ENCODE peak calls at places on chromosomes 13 and 19, in four cellular contexts. E, W, C and X are unnamed samples. For H3K4me1 and H3K36me3, the result is how much of the 10 kb centered on the place peaks cover.

GRCh38 chr19:16585808-16586476 is 13.7 kb upstream of the SLC35E1 start:
- DNase-seq in W (no peak), E (no peak), C (no peak), X (no peak)

GRCh38 chr19:655691-656090 is 7.3 kb downstream of the RNF126 start:
- DNase-seq in E (no peak), W (no peak), C (no peak), X (no peak)

GRCh38 chr19:54266133-54266532 is 9.1 kb upstream of the LILRB5 start:
- DNase-seq in E (peak), C (peak), W (peak), X (peak)

GRCh38 chr13:92952161-92952560 is 274.4 kb upstream of the GPC6 start:
- DNase-seq in E (no peak), W (peak), C (peak), X (no peak)

GRCh38 chr13:99971576-99972189 is at the start of gene ZIC5:
- DNase-seq in E (no peak), W (no peak), C (no peak), X (no peak)

GRCh38 chr19:29277107-29277506 is 64.2 kb upstream of the UQCRFS1 start:
- DNase-seq in W (no peak), C (no peak), E (no peak), X (peak)

GRCh38 chr19:31350033-31350692 is 927 bp upstream of the TSHZ3 start:
- DNase-seq in C (no peak), E (peak), W (no peak), X (peak)

GRCh38 chr19:12527034-12527836 is 24.0 kb downstream of the ZNF564 start:
- DNase-seq in C (peak), E (no peak), W (peak), X (no peak)

GRCh38 chr13:107518780-107519179 is 696.6 kb downstream of the LIG4 start:
- DNase-seq in C (no peak), E (no peak), W (no peak), X (no peak)

GRCh38 chr13:40518481-40518882 is 148.0 kb downstream of the FOXO1 start:
- DNase-seq in E (no peak), W (peak), C (peak), X (no peak)

GRCh38 chr19:40273469-40274360 is 11.4 kb downstream of the AKT2 start:
- DNase-seq in W (no peak), C (no peak), E (no peak), X (no peak)

GRCh38 chr13:101520672-101521071 is 68.2 kb downstream of the ITGBL1 start:
- DNase-seq in W (peak), E (no peak), C (peak), X (no peak)

GRCh38 chr19:48498922-48499321 is 12.7 kb downstream of the LMTK3 start:
- DNase-seq in C (no peak), E (no peak), W (no peak), X (no peak)

GRCh38 chr13:51156666-51157065 is 45.6 kb upstream of the C13orf42 start:
- DNase-seq in E (no peak), C (no peak), W (no peak), X (no peak)

GRCh38 chr19:29751932-29752331 is 36.9 kb upstream of the C19orf12 start:
- DNase-seq in W (no peak), C (no peak), E (no peak), X (no peak)

GRCh38 chr19:47697863-47698609 is 15.2 kb upstream of the EHD2 start:
- DNase-seq in C (peak), E (peak), W (peak), X (peak)

GRCh38 chr13:35014606-35015005 is 72.5 kb downstream of the NBEA start:
- DNase-seq in E (no peak), C (no peak), W (no peak), X (no peak)

GRCh38 chr19:18603255-18603957 is 3.2 kb downstream of the CRLF1 start:
- DNase-seq in E (no peak), C (peak), W (no peak), X (no peak)

GRCh38 chr13:74118328-74118727 is 15.9 kb downstream of the KLF12 start:
- DNase-seq in E (no peak), W (no peak), C (no peak), X (no peak)

GRCh38 chr19:22627526-22627925 is 6.6 kb upstream of the ZNF492 start:
- DNase-seq in W (no peak), C (no peak), E (no peak), X (no peak)

GRCh38 chr19:39423258-39424086 is 11.0 kb downstream of the PLEKHG2 start:
- DNase-seq in E (no peak), W (no peak), C (no peak), X (no peak)

GRCh38 chr19:29364224-29364726 is 151.3 kb upstream of the UQCRFS1 start:
- DNase-seq in W (no peak), C (no peak), E (no peak), X (no peak)

GRCh38 chr13:28865312-28865711 is 45.2 kb downstream of the MTUS2 start:
- DNase-seq in W (no peak), C (no peak), E (no peak), X (no peak)

GRCh38 chr13:81017525-81018152 is 676.7 kb upstream of the SPRY2 start:
- DNase-seq in C (peak), W (peak), E (no peak), X (no peak)

GRCh38 chr19:4889034-4889825 is 13.5 kb downstream of the ARRDC5 start:
- DNase-seq in C (peak), E (no peak), W (peak), X (no peak)

GRCh38 chr19:41563847-41564514 is 12.0 kb upstream of the CEACAM21 start:
- DNase-seq in E (no peak), C (no peak), W (no peak), X (no peak)

GRCh38 chr19:47550129-47550528 is 22.8 kb downstream of the ZNF541 start:
- DNase-seq in E (no peak), W (no peak), C (no peak), X (no peak)

GRCh38 chr13:45331981-45332830 is 8.8 kb downstream of the TPT1 start:
- DNase-seq in W (peak), E (no peak), C (peak), X (no peak)

GRCh38 chr13:28376604-28377003 is 118.3 kb downstream of the FLT1 start:
- DNase-seq in E (no peak), W (no peak), C (no peak), X (no peak)

GRCh38 chr13:20580257-20580656 is 13.3 kb downstream of the IFT88 start:
- DNase-seq in C (no peak), E (no peak), W (no peak), X (no peak)

GRCh38 chr19:5200844-5201243 is 139.8 kb downstream of the PTPRS start:
- DNase-seq in E (no peak), C (no peak), W (no peak), X (no peak)

GRCh38 chr19:1386945-1387683 is 3.4 kb downstream of the NDUFS7 start:
- DNase-seq in E (no peak), W (no peak), C (no peak), X (no peak)

GRCh38 chr19:6219147-6219525 is 60.6 kb downstream of the MLLT1 start:
- DNase-seq in C (no peak), E (no peak), W (no peak), X (no peak)

GRCh38 chr13:71015021-71015420 is 852.0 kb downstream of the DACH1 start:
- DNase-seq in W (no peak), C (no peak), E (no peak), X (no peak)

GRCh38 chr19:3458229-3458555 is 22.1 kb downstream of the SMIM24 start:
- DNase-seq in C (peak), E (peak), W (peak), X (no peak)

GRCh38 chr13:24161010-24161775 is 673 bp downstream of the SPATA13 start:
- DNase-seq in E (peak), W (no peak), C (peak), X (no peak)

GRCh38 chr13:30443957-30444404 is 21.7 kb downstream of the UBE2L5 start:
- DNase-seq in C (no peak), W (no peak), E (no peak), X (peak)
- H3K4me1 ChIP-seq in C (under half), W (under half), E (under half), X (under half)

GRCh38 chr13:112820318-112820717 is 130.5 kb downstream of the ATP11A start:
- DNase-seq in C (no peak), E (peak), W (no peak), X (peak)

GRCh38 chr13:112818698-112819045 is 128.8 kb downstream of the ATP11A start:
- DNase-seq in W (no peak), C (no peak), E (peak), X (peak)

GRCh38 chr13:112819816-112820215 is 130.0 kb downstream of the ATP11A start:
- DNase-seq in W (no peak), E (peak), C (no peak), X (peak)

GRCh38 chr13:112818040-112818697 is 128.3 kb downstream of the ATP11A start:
- DNase-seq in C (no peak), W (no peak), E (peak), X (peak)

GRCh38 chr13:112819111-112819510 is 129.3 kb downstream of the ATP11A start:
- DNase-seq in W (no peak), C (no peak), E (peak), X (no peak)
- H3K36me3 ChIP-seq in W (under half), C (under half), E (under half), X (under half)

GRCh38 chr19:14559916-14560775 is 11.7 kb downstream of the NDUFB7 start:
- DNase-seq in W (no peak), E (no peak), C (no peak), X (no peak)
- H3K4me1 ChIP-seq in W (under half), E (under half), C (under half), X (under half)

GRCh38 chr13:26216042-26216441 is 6.1 kb downstream of the RNF6 start:
- DNase-seq in W (no peak), C (no peak), E (no peak), X (no peak)
- H3K36me3 ChIP-seq in W (half or more), C (under half), E (under half), X (under half)

DNA sequence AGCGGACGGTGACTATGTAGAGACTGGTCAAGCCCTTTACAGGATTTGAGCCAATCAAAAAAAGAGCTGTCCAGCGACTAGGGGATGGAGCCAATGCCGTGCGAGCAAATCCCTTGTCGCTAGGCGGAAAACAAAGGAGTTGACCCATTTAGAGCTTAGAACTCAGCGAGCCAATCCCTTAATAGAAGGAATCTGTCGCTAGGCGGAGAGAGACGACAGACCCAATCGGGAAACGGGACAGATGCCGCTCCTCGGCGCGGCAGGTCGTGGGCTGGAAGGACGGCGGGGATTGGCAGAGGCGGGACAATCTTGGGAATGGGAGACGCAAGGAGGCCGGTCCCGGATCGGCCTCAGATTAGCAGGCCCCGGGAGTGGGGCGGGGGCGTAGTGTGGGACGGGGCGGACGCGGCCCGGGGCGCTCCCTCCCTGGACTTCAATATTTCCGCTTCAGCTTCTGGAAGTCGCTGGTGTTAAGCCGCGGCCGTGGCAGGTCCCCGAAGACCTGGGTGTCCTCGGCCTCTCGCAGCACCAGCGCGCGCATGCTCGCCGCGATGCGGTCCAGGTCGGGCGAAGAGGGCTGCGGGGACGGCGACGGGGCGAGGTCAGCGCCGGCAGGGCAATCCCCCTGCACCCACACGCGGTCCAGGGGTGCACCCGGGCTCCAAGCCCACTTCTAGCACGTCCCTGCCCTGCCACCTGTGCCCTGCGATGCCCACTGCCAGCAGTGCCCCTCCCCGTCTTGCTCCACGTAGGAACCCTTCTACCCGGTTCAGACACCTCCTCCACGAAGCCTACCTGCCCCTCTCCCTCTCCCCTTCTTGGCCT is 2.3 kb upstream of the PNKP start:
- DNase-seq in E (peak), W (peak), C (peak), X (peak)
- H3K4me1 ChIP-seq in E (under half), W (under half), C (under half), X (under half)

DNA sequence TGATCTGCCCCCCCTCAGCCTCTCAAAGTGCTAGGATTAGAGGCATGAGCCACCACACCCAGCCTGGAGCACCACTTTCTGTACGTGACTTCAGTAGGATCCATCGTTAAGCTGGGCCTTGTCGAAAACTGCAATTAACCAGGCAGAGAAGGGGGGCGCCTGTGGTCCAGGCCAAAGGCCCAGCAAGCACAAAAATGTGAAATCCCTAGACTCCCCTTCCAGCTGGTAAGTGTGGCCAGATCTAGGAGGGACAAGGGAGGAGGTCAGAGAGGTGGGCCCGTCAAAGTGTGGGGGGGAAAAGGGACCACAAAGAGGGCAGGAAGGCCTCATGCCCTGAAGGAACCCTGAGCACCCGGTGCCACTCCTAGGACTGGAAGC is 13.8 kb downstream of the DDX39A start:
- DNase-seq in W (no peak), C (no peak), E (no peak), X (no peak)
- H3K36me3 ChIP-seq in W (under half), C (half or more), E (under half), X (under half)

GRCh38 chr13:113449693-113450347 is 3.5 kb downstream of the ADPRHL1 start:
- DNase-seq in E (no peak), C (no peak), W (no peak), X (no peak)
- H3K4me1 ChIP-seq in E (under half), C (under half), W (under half), X (under half)

GRCh38 chr19:58549664-58550361 is 5.1 kb downstream of the CHMP2A start:
- DNase-seq in W (no peak), C (no peak), E (no peak), X (no peak)
- H3K36me3 ChIP-seq in W (half or more), C (half or more), E (under half), X (under half)